ENCODE peak calls at places on chromosomes 6 and 20, in seven cellular contexts. M is neural progenitor cell, Y is OCI-LY7, F is osteoblast, T is MM.1S, V is fibroblast of lung, R is mammary epithelial cell. I is an unnamed sample.

GRCh38 chr20:37075932-37076685 is 19.7 kb downstream of the RBL1 start:
- DNase-seq in M (no peak), Y (no peak), F (no peak), T (no peak), V (peak; percentile 16), R (no peak), I (no peak)

GRCh38 chr6:165571068-165571682 is 91.9 kb downstream of the PDE10A start:
- DNase-seq in M (no peak), Y (no peak), F (no peak), T (no peak), V (peak; percentile 69), R (no peak), I (no peak)

GRCh38 chr6:89355511-89356185 is 3.1 kb upstream of the UBE2J1 start:
- DNase-seq in M (no peak), Y (no peak), F (no peak), T (peak; percentile 40), V (no peak), R (no peak), I (no peak)

GRCh38 chr20:23293689-23294088 is 56.9 kb upstream of the NXT1 start:
- DNase-seq in M (no peak), Y (no peak), F (no peak), T (no peak), V (no peak), R (no peak), I (no peak)

GRCh38 chr6:7239590-7239948 is 73.4 kb downstream of the SSR1 start:
- DNase-seq in M (no peak), Y (no peak), F (no peak), T (no peak), V (no peak), R (no peak), I (no peak)

GRCh38 chr6:166565084-166565651 is 21.3 kb downstream of the RAMACL start:
- DNase-seq in M (peak; percentile 14), Y (no peak), F (no peak), T (no peak), V (no peak), R (no peak), I (no peak)

GRCh38 chr6:127484207-127484858 is 25.1 kb upstream of the KIAA0408 start:
- DNase-seq in M (no peak), Y (peak; percentile 5), F (no peak), T (peak; percentile 89), V (peak; percentile 80), R (peak; percentile 45), I (peak; percentile 69)

GRCh38 chr6:131182991-131183425 is 47.7 kb downstream of the AKAP7 start:
- DNase-seq in M (peak; percentile 63), Y (peak; percentile 82), F (peak; percentile 47), T (no peak), V (peak; percentile 22), R (no peak), I (peak; percentile 64)

GRCh38 chr6:49004806-49005205 is 458.2 kb downstream of the MMUT start:
- DNase-seq in M (no peak), Y (no peak), F (no peak), T (no peak), V (no peak), R (peak; percentile 12), I (no peak)

GRCh38 chr6:12336121-12336971 is 46.2 kb downstream of the EDN1 start:
- DNase-seq in M (peak; percentile 23), Y (no peak), F (peak; percentile 2), T (no peak), V (no peak), R (no peak), I (no peak)

GRCh38 chr6:127937102-127937501 is 36.2 kb upstream of the THEMIS start:
- DNase-seq in M (no peak), Y (no peak), F (peak; percentile 32), T (no peak), V (no peak), R (no peak), I (no peak)

GRCh38 chr6:53828971-53829697 is 34.3 kb downstream of the LRRC1 start:
- DNase-seq in M (no peak), Y (no peak), F (no peak), T (no peak), V (no peak), R (no peak), I (peak; percentile 17)

GRCh38 chr6:37141291-37142046 is 28.5 kb upstream of the PIM1 start:
- DNase-seq in M (peak; percentile 85), Y (peak; percentile 25), F (no peak), T (peak; percentile 39), V (peak; percentile 88), R (no peak), I (peak; percentile 27)

GRCh38 chr6:130482645-130483390 is 117.0 kb downstream of the TMEM200A start:
- DNase-seq in M (no peak), Y (no peak), F (peak; percentile 79), T (no peak), V (peak; percentile 92), R (peak; percentile 55), I (peak; percentile 29)

GRCh38 chr6:107235521-107235920 is 120.2 kb upstream of the BEND3 start:
- DNase-seq in M (no peak), Y (no peak), F (no peak), T (no peak), V (no peak), R (peak; percentile 35), I (peak; percentile 1)

GRCh38 chr6:30282522-30282921 is 44.2 kb upstream of the TRIM39 start:
- DNase-seq in M (no peak), Y (no peak), F (no peak), T (no peak), V (no peak), R (no peak), I (no peak)
- H3K4me3 ChIP-seq in M (no peak overlapping the region), Y (no peak overlapping the region), F (no peak overlapping the region), T (no peak overlapping the region), V (no peak overlapping the region), R (no peak overlapping the region), I (no peak overlapping the region)

GRCh38 chr6:108287373-108287772 is 7.5 kb upstream of the AFG1L start:
- DNase-seq in M (no peak), Y (no peak), F (no peak), T (no peak), V (no peak), R (no peak), I (no peak)

GRCh38 chr6:108293527-108294296 is 1.1 kb upstream of the AFG1L start:
- DNase-seq in M (no peak), Y (no peak), F (no peak), T (no peak), V (no peak), R (no peak), I (no peak)

GRCh38 chr6:108285381-108285780 is 9.5 kb upstream of the AFG1L start:
- DNase-seq in M (no peak), Y (no peak), F (no peak), T (no peak), V (no peak), R (no peak), I (no peak)

GRCh38 chr6:108286366-108286765 is 8.5 kb upstream of the AFG1L start:
- DNase-seq in M (no peak), Y (no peak), F (no peak), T (no peak), V (no peak), R (no peak), I (no peak)

DNA sequence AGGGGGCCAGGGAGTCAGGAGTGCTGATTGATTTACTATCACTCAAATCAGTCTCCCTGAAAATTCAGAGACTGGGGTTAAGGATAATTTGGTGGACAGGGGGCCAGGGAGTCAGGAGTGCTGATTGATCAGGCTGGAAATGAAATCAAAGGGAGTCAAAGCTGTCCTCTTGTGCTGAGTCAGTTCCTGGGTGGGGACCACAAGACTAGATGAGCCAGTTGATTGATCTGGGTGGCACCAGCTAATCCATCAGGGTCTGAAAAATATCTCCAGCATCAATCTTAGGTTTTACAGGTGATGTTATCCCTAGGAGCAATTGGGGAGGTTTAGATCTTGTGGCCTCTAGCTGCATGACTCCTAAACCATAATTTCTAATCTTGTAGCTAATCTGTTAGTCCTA is 6.1 kb upstream of the AFG1L start:
- DNase-seq in M (no peak), Y (no peak), F (no peak), T (no peak), V (no peak), R (no peak), I (no peak)
- H2AFZ ChIP-seq in M (no peak overlapping the region), Y (no peak overlapping the region), F (no peak overlapping the region), T (no peak overlapping the region), V (no peak overlapping the region), R (no peak overlapping the region), I (no peak overlapping the region)

GRCh38 chr6:16228709-16229665 is 9.4 kb upstream of the GMPR start:
- DNase-seq in M (no peak), Y (no peak), F (peak; percentile 75), T (no peak), V (no peak), R (no peak), I (peak; percentile 35)
- H3K4me3 ChIP-seq in M (peak overlapping the region; percentile 15), Y (no peak overlapping the region), F (peak overlapping the region; percentile 66), T (no peak overlapping the region), V (peak overlapping the region; percentile 31), R (no peak overlapping the region), I (peak overlapping the region; percentile 28)

GRCh38 chr6:134640975-134641429 is 308.9 kb downstream of the ALDH8A1 start:
- DNase-seq in M (peak; percentile 75), Y (peak; percentile 81), F (peak; percentile 81), T (peak; percentile 84), V (peak; percentile 87), R (peak; percentile 94), I (peak; percentile 90)
- H2AFZ ChIP-seq in M (no peak overlapping the region), Y (peak overlapping the region; percentile 4), F (peak overlapping the region; percentile 63), T (peak overlapping the region; percentile 36), V (no peak overlapping the region), R (peak overlapping the region; percentile 68), I (peak overlapping the region; percentile 40)

GRCh38 chr6:98724537-98724936 is 109.8 kb upstream of the POU3F2 start:
- DNase-seq in M (no peak), Y (no peak), F (no peak), T (no peak), V (peak; percentile 71), R (no peak), I (no peak)
- H3K4me3 ChIP-seq in M (no peak overlapping the region), Y (no peak overlapping the region), F (no peak overlapping the region), T (no peak overlapping the region), V (no peak overlapping the region), R (no peak overlapping the region), I (no peak overlapping the region)

I was measured in GM23248.